ENCODE peak calls at places on chromosomes 13 and 19, in seven cellular contexts. E is BJ; B is stimulated activated CD4-positive, alpha-beta T cell treated with anti-CD3 and anti-CD28 coated beads, TNF-alpha, amount 100 ng/mL, for 48 hours; J is stromal cell of bone marrow; H is choroid plexus epithelial cell; U is epithelial cell of prostate; W is SK-N-SH. C is an unnamed sample.

GRCh38 chr13:41579168-41579567 is 121.8 kb downstream of the RGCC start:
- DNase-seq in E (no peak), H (no peak), U (no peak), J (no peak), B (no peak), W (no peak), C (no peak)

GRCh38 chr13:64529874-64530485 is 2700.2 kb downstream of the PCDH9 start:
- DNase-seq in U (no peak), E (no peak), W (peak), H (peak), B (no peak), J (no peak), C (no peak)

GRCh38 chr13:113001251-113002140 is 32.5 kb downstream of the MCF2L start:
- DNase-seq in W (peak), E (no peak), B (no peak), U (no peak), J (no peak), H (peak), C (no peak)

GRCh38 chr19:8485561-8486371 is 16.7 kb downstream of the PRAM1 start:
- DNase-seq in H (no peak), J (no peak), B (no peak), W (no peak), U (no peak), E (no peak), C (no peak)

GRCh38 chr19:10295305-10295846 is 5.6 kb downstream of the ICAM5 start:
- DNase-seq in U (no peak), E (no peak), H (peak), W (peak), B (no peak), J (no peak), C (no peak)

GRCh38 chr13:50713849-50714248 is 129.6 kb downstream of the DLEU7 start:
- DNase-seq in E (peak), B (no peak), J (peak), W (no peak), U (no peak), H (peak), C (peak)

GRCh38 chr19:14061751-14062557 is at the start of gene PALM3:
- DNase-seq in J (no peak), B (no peak), W (peak), H (no peak), U (no peak), E (no peak), C (peak)

GRCh38 chr19:41222240-41222639 is 3.2 kb downstream of the AXL start:
- DNase-seq in B (no peak), U (no peak), J (no peak), E (no peak), W (no peak), H (no peak), C (no peak)

GRCh38 chr13:112229992-112230872 is 145.9 kb upstream of the SPACA7 start:
- DNase-seq in J (no peak), W (no peak), B (no peak), H (no peak), E (no peak), U (no peak), C (no peak)

GRCh38 chr19:1070576-1070930 is 3.6 kb downstream of the ARHGAP45 start:
- DNase-seq in B (no peak), U (no peak), E (no peak), J (no peak), W (no peak), H (no peak), C (no peak)

GRCh38 chr19:41223431-41224234 is 4.6 kb downstream of the AXL start:
- DNase-seq in U (no peak), H (peak), W (no peak), B (no peak), E (peak), J (peak), C (peak)

GRCh38 chr19:49596407-49596806 is 5.4 kb downstream of the PRR12 start:
- DNase-seq in W (no peak), J (no peak), H (no peak), E (no peak), B (no peak), U (no peak), C (no peak)